ENCODE peak calls at places on chromosomes 7 and 10, in four cellular contexts. One of them, this sample, is unnamed. For H3K4me1 and H3K9me1, the result is how much of the 10 kb centered on the place peaks cover.

GRCh38 chr10:62829622-62830021 is 13.5 kb upstream of the EGR2 start:
- DNase-seq in keratinocyte: no peak
- DNase-seq in K562: no peak
- DNase-seq in IMR-90: no peak
- DNase-seq in this sample: no peak

GRCh38 chr7:94701555-94701973 is 45.6 kb upstream of the SGCE start:
- DNase-seq in keratinocyte: no peak
- DNase-seq in K562: no peak
- DNase-seq in IMR-90: peak
- DNase-seq in this sample: peak

GRCh38 chr7:122199171-122199570 is 55.1 kb upstream of the AASS start:
- DNase-seq in keratinocyte: no peak
- DNase-seq in K562: no peak
- DNase-seq in IMR-90: no peak
- DNase-seq in this sample: no peak

GRCh38 chr7:103805376-103805775 is 184.1 kb downstream of the RELN start:
- DNase-seq in keratinocyte: no peak
- DNase-seq in K562: no peak
- DNase-seq in IMR-90: peak
- DNase-seq in this sample: no peak

GRCh38 chr7:136039577-136040345 is 62.6 kb upstream of the MTPN start:
- DNase-seq in IMR-90: no peak
- DNase-seq in K562: no peak
- DNase-seq in keratinocyte: no peak
- DNase-seq in this sample: peak

GRCh38 chr10:71583076-71583475 is 136.5 kb downstream of the C10orf105 start:
- DNase-seq in keratinocyte: no peak
- DNase-seq in IMR-90: no peak
- DNase-seq in K562: no peak
- DNase-seq in this sample: no peak

GRCh38 chr10:26085549-26085948 is 131.0 kb upstream of the GAD2 start:
- DNase-seq in IMR-90: no peak
- DNase-seq in keratinocyte: no peak
- DNase-seq in K562: no peak
- DNase-seq in this sample: no peak

GRCh38 chr7:132680590-132680989 is 104.3 kb upstream of the PLXNA4 start:
- DNase-seq in K562: no peak
- DNase-seq in keratinocyte: no peak
- DNase-seq in IMR-90: no peak
- DNase-seq in this sample: no peak

GRCh38 chr7:101093907-101094306 is 8.6 kb downstream of the TRIM56 start:
- DNase-seq in keratinocyte: no peak
- DNase-seq in K562: no peak
- DNase-seq in IMR-90: peak
- DNase-seq in this sample: no peak

GRCh38 chr10:10726101-10726500 is 291.6 kb upstream of the CELF2 start:
- DNase-seq in IMR-90: no peak
- DNase-seq in K562: no peak
- DNase-seq in keratinocyte: no peak
- DNase-seq in this sample: peak

GRCh38 chr7:47710201-47710935 is 128.5 kb upstream of the TNS3 start:
- DNase-seq in IMR-90: peak
- DNase-seq in K562: no peak
- DNase-seq in keratinocyte: no peak
- DNase-seq in this sample: no peak

GRCh38 chr10:905503-905902 is 26.0 kb downstream of the LARP4B start:
- DNase-seq in K562: peak
- DNase-seq in IMR-90: no peak
- DNase-seq in keratinocyte: no peak
- DNase-seq in this sample: no peak

GRCh38 chr7:4882169-4882741 is 1.3 kb downstream of the RADIL start:
- DNase-seq in keratinocyte: no peak
- DNase-seq in IMR-90: peak
- DNase-seq in K562: peak
- DNase-seq in this sample: peak

GRCh38 chr10:87651801-87652200 is 7.9 kb upstream of the PAPSS2 start:
- DNase-seq in IMR-90: no peak
- DNase-seq in K562: no peak
- DNase-seq in keratinocyte: no peak
- DNase-seq in this sample: no peak

GRCh38 chr10:12500406-12501303 is 151.3 kb downstream of the CAMK1D start:
- DNase-seq in keratinocyte: no peak
- DNase-seq in K562: no peak
- DNase-seq in IMR-90: no peak
- DNase-seq in this sample: peak

GRCh38 chr10:77603529-77603927 is 34.1 kb downstream of the KCNMA1 start:
- DNase-seq in keratinocyte: no peak
- DNase-seq in K562: no peak
- DNase-seq in IMR-90: peak
- DNase-seq in this sample: peak

GRCh38 chr7:10940748-10941358 is 32.8 kb upstream of the PHF14 start:
- DNase-seq in keratinocyte: no peak
- DNase-seq in K562: no peak
- DNase-seq in IMR-90: no peak
- DNase-seq in this sample: no peak

GRCh38 chr10:75585294-75585693 is 153.9 kb downstream of the LRMDA start:
- DNase-seq in K562: no peak
- DNase-seq in keratinocyte: no peak
- DNase-seq in IMR-90: no peak
- DNase-seq in this sample: no peak

GRCh38 chr10:74418285-74418872 is 267.4 kb downstream of the ADK start:
- DNase-seq in K562: no peak
- DNase-seq in keratinocyte: no peak
- DNase-seq in IMR-90: no peak
- DNase-seq in this sample: peak

DNA sequence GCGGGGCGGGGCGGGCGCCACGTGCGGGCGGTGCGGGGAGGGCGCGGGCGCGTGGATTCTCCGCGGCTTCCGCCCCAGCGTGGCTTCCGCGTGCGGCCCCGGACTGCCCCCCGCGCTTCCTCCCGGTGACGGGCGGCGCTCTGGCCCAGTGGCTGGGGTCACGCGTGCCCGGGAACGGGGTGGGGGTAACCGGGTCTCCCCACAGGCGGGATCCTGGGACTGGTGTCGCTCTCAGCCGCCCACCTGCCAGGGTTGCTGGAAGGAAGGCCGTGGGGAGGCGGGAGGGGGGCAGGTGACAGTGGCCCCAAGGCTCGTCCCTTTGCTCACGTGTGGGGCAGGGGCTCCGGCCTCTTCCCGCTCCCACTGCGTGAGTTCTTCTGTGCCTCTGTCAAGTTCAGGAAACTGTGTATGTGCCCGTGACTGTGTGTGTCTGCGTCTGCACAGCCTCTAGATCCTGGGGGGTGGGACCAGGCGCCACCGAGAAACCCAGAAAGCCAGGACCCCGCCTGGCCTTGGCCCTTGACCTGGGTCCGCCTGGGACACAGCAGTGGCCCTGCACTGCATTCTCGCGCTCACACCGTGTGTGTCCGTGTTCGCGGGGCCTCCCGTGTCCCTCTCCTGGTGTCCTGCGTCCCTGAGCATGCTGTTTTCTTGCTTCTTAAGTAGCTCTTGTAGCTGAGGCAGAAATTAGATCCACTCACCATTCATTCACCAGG is 919 bp downstream of the MAFK start:
- DNase-seq in IMR-90: peak
- DNase-seq in K562: peak
- DNase-seq in keratinocyte: no peak
- DNase-seq in this sample: peak
- H3K4me1 ChIP-seq in IMR-90: under half
- H3K4me1 ChIP-seq in K562: under half
- H3K4me1 ChIP-seq in keratinocyte: under half
- H3K4me1 ChIP-seq in this sample: under half

DNA sequence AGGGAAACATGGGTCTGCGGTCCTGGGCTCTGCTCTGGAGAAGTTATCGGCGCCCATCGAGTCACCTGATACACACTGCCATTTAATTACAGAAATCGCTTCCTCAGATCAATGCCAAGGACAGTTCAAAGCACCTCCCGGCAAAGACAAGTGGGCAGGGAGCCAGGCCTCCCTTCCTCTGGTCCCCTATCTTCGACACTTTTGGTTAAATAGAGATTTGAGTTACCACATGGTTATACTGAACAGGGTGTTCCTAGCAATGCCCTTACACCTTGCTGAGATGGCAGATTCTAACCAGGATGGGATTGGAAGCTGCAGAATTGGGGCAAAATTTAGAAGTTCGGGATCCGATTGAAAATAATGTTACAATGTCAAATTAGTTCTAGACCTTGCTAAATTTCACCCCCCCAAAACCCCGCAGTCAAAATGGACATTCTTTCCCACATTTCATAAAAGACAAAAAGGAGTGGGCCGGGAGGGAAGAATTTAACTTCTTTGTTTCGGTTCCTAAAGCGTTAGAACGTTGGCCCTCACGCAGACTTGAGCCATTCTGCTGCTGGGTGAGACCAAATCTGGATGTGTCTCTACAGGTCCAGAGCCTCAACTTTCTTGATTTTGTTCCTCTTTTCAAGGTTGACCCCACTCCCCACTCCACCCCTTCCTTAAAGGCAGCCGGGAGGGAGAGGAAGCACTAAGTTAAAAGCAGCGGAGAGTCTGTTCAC is 2.2 kb upstream of the DLX5 start:
- DNase-seq in keratinocyte: no peak
- DNase-seq in IMR-90: no peak
- DNase-seq in K562: no peak
- DNase-seq in this sample: no peak
- H3K4me3 ChIP-seq in keratinocyte: no peak
- H3K4me3 ChIP-seq in IMR-90: no peak
- H3K4me3 ChIP-seq in K562: no peak
- H3K4me3 ChIP-seq in this sample: no peak

GRCh38 chr10:93615576-93615975 is 3.2 kb downstream of the PDE6C start:
- DNase-seq in keratinocyte: no peak
- DNase-seq in K562: no peak
- DNase-seq in IMR-90: no peak
- DNase-seq in this sample: no peak

GRCh38 chr10:93616844-93617360 is 4.6 kb downstream of the PDE6C start:
- DNase-seq in keratinocyte: no peak
- DNase-seq in IMR-90: no peak
- DNase-seq in K562: no peak
- DNase-seq in this sample: no peak

GRCh38 chr10:93614101-93614825 is 1.9 kb downstream of the PDE6C start:
- DNase-seq in keratinocyte: no peak
- DNase-seq in IMR-90: no peak
- DNase-seq in K562: no peak
- DNase-seq in this sample: no peak

GRCh38 chr10:93608421-93608820 is 3.9 kb upstream of the PDE6C start:
- DNase-seq in IMR-90: no peak
- DNase-seq in K562: no peak
- DNase-seq in keratinocyte: no peak
- DNase-seq in this sample: no peak

GRCh38 chr10:93612237-93612636 is at the start of gene PDE6C:
- DNase-seq in keratinocyte: no peak
- DNase-seq in IMR-90: no peak
- DNase-seq in K562: no peak
- DNase-seq in this sample: no peak
- H3K9me1 ChIP-seq in keratinocyte: under half
- H3K9me1 ChIP-seq in IMR-90: under half
- H3K9me1 ChIP-seq in K562: under half
- H3K9me1 ChIP-seq in this sample: under half

DNA sequence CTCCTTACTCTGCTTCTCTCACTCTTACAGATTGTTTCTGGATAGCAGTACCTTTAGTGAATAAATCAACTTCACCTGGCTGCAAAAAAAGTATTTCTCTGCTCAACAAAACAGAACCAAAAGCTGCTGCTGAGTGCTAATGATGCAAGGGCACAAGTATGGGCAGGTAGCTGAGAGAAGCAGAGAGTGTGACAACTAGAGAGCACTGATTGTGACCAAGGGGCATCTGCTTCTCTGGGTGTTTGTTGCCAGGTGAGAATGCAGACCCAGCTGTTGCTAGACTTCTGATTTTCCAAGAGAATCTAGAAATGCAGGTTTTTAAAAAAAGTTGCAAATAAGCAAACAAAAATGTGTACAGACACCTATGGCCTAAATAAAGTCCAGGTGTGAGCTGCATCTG is 25.3 kb upstream of the PPIF start:
- DNase-seq in K562: no peak
- DNase-seq in IMR-90: no peak
- DNase-seq in keratinocyte: no peak
- DNase-seq in this sample: no peak
- H3K4me1 ChIP-seq in K562: under half
- H3K4me1 ChIP-seq in IMR-90: under half
- H3K4me1 ChIP-seq in keratinocyte: half or more
- H3K4me1 ChIP-seq in this sample: under half

This sample was measured in endothelial cell of umbilical vein.